ENCODE peak calls at places on chromosomes 16 and 17, in ten cellular contexts. O is esophagus muscularis mucosa; Z is IMR-90; N is left cardiac atrium; G is ELR; S is mucosa of gallbladder; E is fibroblast of villous mesenchyme; P is activated CD4-positive, alpha-beta T cell treated with anti-CD3 and anti-CD28 coated beads, Interleukin-2, amount 10 ng/mL, durations not matched to agents 24 days and 14 days; I is sciatic nerve; T is AG04450. D is an unnamed sample.

GRCh38 chr17:9334536-9335446 is 240.8 kb downstream of the STX8 start:
- DNase-seq in O (no peak), Z (no peak), N (no peak), G (peak; percentile 29), S (no peak), E (no peak), P (no peak), I (no peak), T (no peak), D (no peak)

GRCh38 chr17:1180958-1181768 is 1.4 kb upstream of the ABR start:
- DNase-seq in O (no peak), Z (no peak), N (no peak), G (no peak), S (no peak), E (no peak), P (no peak), I (no peak), T (no peak), D (no peak)

GRCh38 chr16:66687906-66688625 is 8.5 kb downstream of the CMTM4 start:
- DNase-seq in O (no peak), Z (no peak), N (no peak), G (no peak), S (peak; percentile 38), E (no peak), P (no peak), I (no peak), T (no peak), D (no peak)

GRCh38 chr17:36824678-36825091 is 112.6 kb upstream of the LHX1 start:
- DNase-seq in O (no peak), Z (no peak), N (no peak), G (peak; percentile 34), S (no peak), E (peak; percentile 3), P (no peak), I (no peak), T (no peak), D (no peak)

GRCh38 chr16:30473231-30474061 is 904 bp downstream of the ITGAL start:
- DNase-seq in O (no peak), Z (no peak), N (no peak), G (no peak), S (no peak), E (no peak), P (peak; percentile 81), I (no peak), T (no peak), D (no peak)

GRCh38 chr16:88298166-88298881 is 84.4 kb upstream of the ZNF469 start:
- DNase-seq in O (no peak), Z (peak; percentile 60), N (peak; percentile 72), G (peak; percentile 62), S (no peak), E (no peak), P (no peak), I (no peak), T (no peak), D (no peak)

GRCh38 chr16:29808219-29808900 is 2.0 kb downstream of the MAZ start:
- DNase-seq in O (no peak), Z (no peak), N (no peak), G (peak; percentile 16), S (no peak), E (no peak), P (peak; percentile 73), I (peak; percentile 73), T (no peak), D (no peak)

GRCh38 chr17:33416131-33416530 is 123.0 kb upstream of the ASIC2 start:
- DNase-seq in O (no peak), Z (no peak), N (no peak), G (no peak), S (no peak), E (no peak), P (no peak), I (no peak), T (no peak), D (no peak)

GRCh38 chr17:12940699-12941098 is 77.1 kb downstream of the ELAC2 start:
- DNase-seq in O (no peak), Z (no peak), N (no peak), G (no peak), S (no peak), E (no peak), P (no peak), I (no peak), T (no peak), D (no peak)

GRCh38 chr16:80580109-80580832 is 39.5 kb downstream of the DYNLRB2 start:
- DNase-seq in O (no peak), Z (peak; percentile 45), N (no peak), G (peak; percentile 39), S (no peak), E (peak; percentile 28), P (peak; percentile 94), I (no peak), T (no peak), D (no peak)

GRCh38 chr16:17224859-17225258 is 245.9 kb downstream of the XYLT1 start:
- DNase-seq in O (peak; percentile 97), Z (peak; percentile 82), N (peak; percentile 37), G (no peak), S (peak; percentile 62), E (peak; percentile 88), P (peak; percentile 59), I (peak; percentile 71), T (peak; percentile 71), D (no peak)

GRCh38 chr16:4679156-4679853 is 14.1 kb upstream of the NUDT16L1 start:
- DNase-seq in O (no peak), Z (no peak), N (peak; percentile 57), G (no peak), S (no peak), E (no peak), P (no peak), I (no peak), T (no peak), D (no peak)

GRCh38 chr17:67376509-67376891 is 581 bp upstream of the PITPNC1 start:
- DNase-seq in O (no peak), Z (peak; percentile 59), N (no peak), G (peak; percentile 52), S (peak; percentile 23), E (peak; percentile 49), P (peak; percentile 76), I (peak; percentile 67), T (no peak), D (no peak)

GRCh38 chr16:87780385-87780989 is 14.7 kb upstream of the KLHDC4 start:
- DNase-seq in O (no peak), Z (peak; percentile 38), N (peak; percentile 49), G (peak; percentile 70), S (no peak), E (peak; percentile 27), P (peak; percentile 88), I (no peak), T (no peak), D (no peak)

GRCh38 chr17:65191805-65192740 is 54.9 kb downstream of the RGS9 start:
- DNase-seq in O (no peak), Z (peak; percentile 78), N (no peak), G (peak; percentile 91), S (no peak), E (peak; percentile 73), P (no peak), I (no peak), T (no peak), D (no peak)